ENCODE peak calls at places on chromosomes 6 and 20, in five cellular contexts. G, W, M, Z and Y are unnamed samples.

GRCh38 chr20:4957939-4958362 is 43.4 kb downstream of the SLC23A2 start:
- DNase-seq in G (peak; percentile 52), W (no peak), M (no peak), Z (no peak), Y (no peak)

GRCh38 chr6:79605061-79605460 is 26.1 kb upstream of the SH3BGRL2 start:
- DNase-seq in G (peak; percentile 43), W (no peak), M (no peak), Z (no peak), Y (no peak)

GRCh38 chr20:35954907-35955251 is 577 bp upstream of the SCAND1 start:
- DNase-seq in G (peak; percentile 43), W (no peak), M (peak; percentile 40), Z (no peak), Y (no peak)

GRCh38 chr6:106448000-106448426 is 87.5 kb downstream of the CRYBG1 start:
- DNase-seq in G (no peak), W (peak; percentile 31), M (peak; percentile 63), Z (no peak), Y (no peak)

GRCh38 chr6:16909599-16910360 is 148.5 kb upstream of the ATXN1 start:
- DNase-seq in G (peak; percentile 91), W (no peak), M (no peak), Z (no peak), Y (no peak)

GRCh38 chr6:17226766-17227338 is 54.3 kb upstream of the RBM24 start:
- DNase-seq in G (peak; percentile 22), W (no peak), M (no peak), Z (no peak), Y (no peak)

GRCh38 chr6:103769431-103769830 is 1090.3 kb downstream of the HACE1 start:
- DNase-seq in G (no peak), W (no peak), M (no peak), Z (no peak), Y (no peak)

GRCh38 chr20:10924628-10925266 is 250.9 kb upstream of the JAG1 start:
- DNase-seq in G (peak; percentile 89), W (no peak), M (no peak), Z (no peak), Y (no peak)

GRCh38 chr20:31472395-31473330 is 2.3 kb downstream of the DEFB124 start:
- DNase-seq in G (no peak), W (peak; percentile 58), M (no peak), Z (no peak), Y (no peak)

GRCh38 chr6:159762681-159763293 is 942 bp downstream of the ACAT2 start:
- DNase-seq in G (no peak), W (peak; percentile 29), M (peak; percentile 28), Z (peak; percentile 80), Y (no peak)

GRCh38 chr6:143745160-143746133 is 67.7 kb downstream of the PHACTR2 start:
- DNase-seq in G (peak; percentile 76), W (no peak), M (no peak), Z (no peak), Y (no peak)

GRCh38 chr6:164085552-164086325 is 671.2 kb downstream of the QKI start:
- DNase-seq in G (no peak), W (peak; percentile 91), M (no peak), Z (no peak), Y (no peak)

GRCh38 chr6:27374824-27375612 is 13.5 kb upstream of the ZNF391 start:
- DNase-seq in G (peak; percentile 8), W (peak; percentile 86), M (peak; percentile 70), Z (peak; percentile 66), Y (peak; percentile 21)

GRCh38 chr6:52352239-52353008 is 9.5 kb upstream of the PAQR8 start:
- DNase-seq in G (peak; percentile 98), W (peak; percentile 30), M (peak; percentile 33), Z (no peak), Y (peak; percentile 81)

GRCh38 chr6:31299947-31300346 is 28.1 kb upstream of the HLA-C start:
- DNase-seq in G (no peak), W (no peak), M (no peak), Z (no peak), Y (no peak)

GRCh38 chr20:38337561-38338140 is 8.6 kb upstream of the LBP start:
- DNase-seq in G (no peak), W (no peak), M (no peak), Z (peak; percentile 79), Y (peak; percentile 47)

GRCh38 chr6:135686784-135687301 is 164.7 kb upstream of the PDE7B start:
- DNase-seq in G (peak; percentile 60), W (no peak), M (no peak), Z (no peak), Y (no peak)

GRCh38 chr6:118744261-118744941 is 93.0 kb upstream of the CEP85L start:
- DNase-seq in G (peak; percentile 33), W (no peak), M (no peak), Z (no peak), Y (no peak)

GRCh38 chr6:144582939-144583613 is 297.9 kb downstream of the UTRN start:
- DNase-seq in G (peak; percentile 30), W (peak; percentile 45), M (peak; percentile 58), Z (peak; percentile 50), Y (no peak)

GRCh38 chr20:53865905-53866786 is 204.2 kb downstream of the BCAS1 start:
- DNase-seq in G (peak; percentile 77), W (peak; percentile 28), M (peak; percentile 30), Z (no peak), Y (peak; percentile 18)
- TF ChIP-seq POLR2A in G (no peak), W (no peak), M (no peak), Z (no peak), Y (peak; percentile 10)

DNA sequence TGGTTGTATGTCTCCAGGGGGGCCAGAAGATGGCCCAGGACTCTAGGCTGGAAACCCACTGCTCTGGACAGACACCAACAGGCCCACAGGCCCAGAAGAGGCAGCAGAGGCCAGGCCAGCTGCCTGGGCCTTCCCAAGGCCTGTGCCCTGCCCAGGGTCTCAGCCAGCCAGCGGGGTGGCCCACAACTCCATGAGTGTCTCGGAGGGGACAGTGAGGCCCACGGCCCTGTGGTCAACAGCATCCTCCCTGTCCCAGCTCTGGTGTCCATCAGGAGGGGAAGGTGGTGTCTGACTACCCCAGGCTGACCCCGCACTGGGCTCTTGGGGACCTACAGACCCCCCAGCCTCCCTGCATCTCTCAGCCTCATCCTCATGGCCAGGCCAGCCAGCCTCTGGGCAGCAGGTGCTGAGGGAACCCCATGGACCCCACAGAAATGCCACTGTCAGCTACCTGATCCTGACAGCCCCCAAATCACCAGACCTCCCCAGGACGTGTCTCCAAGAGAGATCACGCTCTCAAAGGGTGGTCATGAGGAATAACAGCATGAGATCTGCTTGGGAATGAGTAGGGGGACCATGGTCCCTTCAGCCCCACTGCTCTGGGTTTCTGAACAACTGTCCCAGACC is 112.4 kb downstream of the NOL4L start:
- DNase-seq in G (no peak), W (no peak), M (no peak), Z (no peak), Y (no peak)
- TF ChIP-seq POLR2A in G (no peak), W (no peak), M (no peak), Z (no peak), Y (no peak)

GRCh38 chr6:36027501-36028087 is at the start of gene MAPK14:
- DNase-seq in G (peak; percentile 100), W (peak; percentile 100), M (peak; percentile 100), Z (peak; percentile 99), Y (peak; percentile 96)
- TF ChIP-seq POLR2A in G (peak; percentile 88), W (peak; percentile 99), M (peak; percentile 93), Z (peak; percentile 99), Y (peak; percentile 91)

GRCh38 chr20:50790651-50791277 is 4.1 kb upstream of the BCAS4 start:
- DNase-seq in G (peak; percentile 85), W (peak; percentile 92), M (peak; percentile 81), Z (peak; percentile 86), Y (peak; percentile 85)
- TF ChIP-seq POLR2A in G (peak; percentile 42), W (no peak), M (no peak), Z (peak; percentile 10), Y (peak; percentile 44)

GRCh38 chr20:62804632-62805364 is at the start of gene OGFR:
- DNase-seq in G (peak; percentile 38), W (peak; percentile 78), M (peak; percentile 80), Z (peak; percentile 76), Y (no peak)
- TF ChIP-seq POLR2A in G (no peak), W (peak; percentile 61), M (no peak), Z (peak; percentile 44), Y (peak; percentile 78)

GRCh38 chr6:32588156-32588555 is 1.5 kb downstream of the HLA-DRB1 start:
- DNase-seq in G (no peak), W (no peak), M (no peak), Z (no peak), Y (no peak)
- TF ChIP-seq POLR2A in G (no peak), W (no peak), M (no peak), Z (no peak), Y (no peak)

DNA sequence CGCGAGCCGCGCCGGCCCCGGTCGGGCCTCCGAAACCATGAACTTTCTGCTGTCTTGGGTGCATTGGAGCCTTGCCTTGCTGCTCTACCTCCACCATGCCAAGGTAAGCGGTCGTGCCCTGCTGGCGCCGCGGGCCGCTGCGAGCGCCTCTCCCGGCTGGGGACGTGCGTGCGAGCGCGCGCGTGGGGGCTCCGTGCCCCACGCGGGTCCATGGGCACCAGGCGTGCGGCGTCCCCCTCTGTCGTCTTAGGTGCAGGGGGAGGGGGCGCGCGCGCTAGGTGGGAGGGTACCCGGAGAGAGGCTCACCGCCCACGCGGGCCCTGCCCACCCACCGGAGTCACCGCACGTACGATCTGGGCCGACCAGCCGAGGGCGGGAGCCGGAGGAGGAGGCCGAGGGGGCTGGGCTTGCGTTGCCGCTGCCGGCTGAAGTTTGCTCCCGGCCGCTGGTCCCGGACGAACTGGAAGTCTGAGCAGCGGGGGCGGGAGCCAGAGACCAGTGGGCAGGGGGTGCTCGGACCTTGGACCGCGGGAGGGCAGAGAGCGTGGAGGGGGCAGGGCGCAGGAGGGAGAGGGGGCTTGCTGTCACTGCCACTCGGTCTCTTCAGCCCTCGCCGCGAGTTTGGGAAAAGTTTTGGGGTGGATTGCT is 1.3 kb downstream of the VEGFA start:
- DNase-seq in G (peak; percentile 45), W (peak; percentile 79), M (peak; percentile 32), Z (peak; percentile 91), Y (peak; percentile 83)
- TF ChIP-seq POLR2A in G (peak; percentile 45), W (peak; percentile 6), M (peak; percentile 67), Z (peak; percentile 61), Y (no peak)